ENCODE peak calls at places on chromosomes 16 and 17, in six cellular contexts. S is activated T-cell treated with anti-CD3 and anti-CD28 coated beads, Interleukin-2, amount 50 U/mL, for 24 hours; Y is activated CD4-positive, alpha-beta T cell treated with anti-CD3 and anti-CD28 coated beads, Interleukin-2, amount 10 ng/mL, durations not matched to agents 7 days and 5 days; P is mesothelial cell of epicardium; I is Caco-2; F is stimulated activated CD4-positive, alpha-beta T cell treated with anti-CD3 and anti-CD28 coated beads, Interleukin-4, amount 100 ng/mL, for 48 hours. U is an unnamed sample.

GRCh38 chr16:55568151-55568693 is 1.7 kb downstream of the CAPNS2 start:
- DNase-seq in S (no peak), Y (no peak), P (no peak), I (no peak), F (no peak), U (no peak)

GRCh38 chr16:31074814-31075183 is 577 bp downstream of the ZNF646 start:
- DNase-seq in S (no peak), Y (no peak), P (no peak), I (no peak), F (no peak), U (no peak)

GRCh38 chr16:14007460-14007859 is 63.7 kb upstream of the MRTFB start:
- DNase-seq in S (no peak), Y (no peak), P (no peak), I (no peak), F (no peak), U (no peak)

GRCh38 chr17:30594223-30594952 is 117.2 kb downstream of the GOSR1 start:
- DNase-seq in S (no peak), Y (no peak), P (no peak), I (no peak), F (no peak), U (no peak)

GRCh38 chr17:16398270-16399267 is 16.8 kb upstream of the TRPV2 start:
- DNase-seq in S (no peak), Y (peak), P (no peak), I (no peak), F (no peak), U (no peak)

GRCh38 chr16:27982184-27982583 is 81.3 kb downstream of the GSG1L start:
- DNase-seq in S (no peak), Y (no peak), P (no peak), I (peak), F (no peak), U (no peak)

GRCh38 chr16:88662222-88662842 is 559 bp downstream of the MVD start:
- DNase-seq in S (peak), Y (no peak), P (no peak), I (no peak), F (no peak), U (no peak)

GRCh38 chr17:72884066-72884465 is 208.4 kb downstream of the SLC39A11 start:
- DNase-seq in S (no peak), Y (no peak), P (no peak), I (no peak), F (no peak), U (no peak)

GRCh38 chr16:51113254-51114125 is 37.6 kb downstream of the SALL1 start:
- DNase-seq in S (no peak), Y (no peak), P (no peak), I (no peak), F (no peak), U (no peak)

GRCh38 chr16:86566601-86566965 is at the start of gene FOXC2:
- DNase-seq in S (peak), Y (peak), P (peak), I (no peak), F (peak), U (no peak)

GRCh38 chr17:32625971-32626370 is 139.2 kb downstream of the CDK5R1 start:
- DNase-seq in S (no peak), Y (no peak), P (no peak), I (no peak), F (no peak), U (peak)

GRCh38 chr16:11390573-11391495 is 45.6 kb downstream of the RMI2 start:
- DNase-seq in S (no peak), Y (no peak), P (no peak), I (no peak), F (no peak), U (no peak)

GRCh38 chr17:21467739-21468490 is 91.8 kb downstream of the KCNJ12 start:
- DNase-seq in S (no peak), Y (no peak), P (no peak), I (no peak), F (no peak), U (no peak)

GRCh38 chr17:35906559-35907265 is 23.9 kb downstream of the RDM1 start:
- DNase-seq in S (no peak), Y (no peak), P (no peak), I (no peak), F (no peak), U (no peak)

GRCh38 chr17:77329741-77330531 is 189.2 kb downstream of the SEC14L1 start:
- DNase-seq in S (peak), Y (no peak), P (no peak), I (no peak), F (no peak), U (no peak)

U was measured in NCI-H1436.